ENCODE peak calls at places on chromosomes 6 and 20, in ten cellular contexts. H is fibroblast of mammary gland; U is hippocampal formation; X is CD4-positive, alpha-beta T cell; N is activated CD4-positive, alpha-beta T cell treated with anti-CD3 and anti-CD28 coated beads, Interleukin-2, amount 50 U/mL, for 4 hours; B is H54; P is cerebellum; E is activated T-helper 1 cell treated with anti-CD3 and anti-CD28 coated beads, Interleukin-12 subunit alpha, Interleukin-12 subunit beta, Interleukin-2, Interleukin-4 antibody, amounts not matched to agents 30 ng/mL and 10 ng/mL and 1 ng/mL, durations not matched to agents 14 hours and 24 hours and 36 hours; V is stimulated activated CD4-positive, alpha-beta T cell treated with anti-CD3 and anti-CD28 coated beads, Interleukin-15, amount 100 ng/mL, for 48 hours; G is NCI-H1105 treated with DMSO at 0.1 percent for 48 hours. T is an unnamed sample.

GRCh38 chr20:6101346-6101745 is 21.5 kb downstream of the FERMT1 start:
- DNase-seq in H (no peak), G (no peak), V (no peak), U (no peak), E (no peak), X (no peak), B (no peak), N (no peak), P (no peak), T (no peak)

GRCh38 chr6:2986722-2987196 is 12.9 kb upstream of the NQO2 start:
- DNase-seq in N (no peak), P (no peak), U (no peak), X (no peak), B (no peak), E (no peak), H (peak), G (peak), V (no peak), T (no peak)

GRCh38 chr20:59144831-59145196 is 18.8 kb upstream of the ZNF831 start:
- DNase-seq in V (no peak), N (no peak), P (no peak), E (no peak), U (no peak), X (no peak), G (no peak), B (no peak), H (no peak), T (no peak)

GRCh38 chr20:36686504-36686903 is 40.5 kb upstream of the SLA2 start:
- DNase-seq in H (no peak), B (no peak), P (no peak), V (no peak), X (no peak), G (no peak), N (no peak), U (no peak), E (no peak), T (no peak)

GRCh38 chr6:161721511-161721910 is 447.6 kb upstream of the AGPAT4 start:
- DNase-seq in P (no peak), B (no peak), U (no peak), N (no peak), H (no peak), V (no peak), E (no peak), G (no peak), X (no peak), T (no peak)

GRCh38 chr6:64807785-64808184 is 899.2 kb downstream of the EYS start:
- DNase-seq in N (no peak), G (no peak), B (no peak), V (no peak), P (no peak), E (no peak), X (no peak), H (no peak), U (no peak), T (no peak)

GRCh38 chr6:6004147-6004995 is 2.4 kb downstream of the NRN1 start:
- DNase-seq in P (peak), V (no peak), X (no peak), G (peak), U (no peak), N (no peak), H (peak), B (no peak), E (no peak), T (no peak)

GRCh38 chr6:150090328-150090727 is 21.4 kb upstream of the ULBP3 start:
- DNase-seq in U (no peak), B (no peak), X (no peak), H (no peak), V (no peak), E (no peak), N (no peak), G (no peak), P (no peak), T (no peak)

GRCh38 chr6:158131926-158132325 is 36.1 kb downstream of the SERAC1 start:
- DNase-seq in N (no peak), X (no peak), V (no peak), B (no peak), G (peak), P (no peak), E (no peak), U (no peak), H (peak), T (no peak)

GRCh38 chr6:34207695-34208443 is 28.8 kb upstream of the HMGA1 start:
- DNase-seq in E (no peak), X (no peak), V (peak), P (no peak), N (no peak), G (no peak), U (no peak), B (no peak), H (no peak), T (no peak)

GRCh38 chr6:132461958-132462357 is 51.0 kb downstream of the STX7 start:
- DNase-seq in N (no peak), X (no peak), P (no peak), B (no peak), H (no peak), G (no peak), U (no peak), V (no peak), E (no peak), T (no peak)

GRCh38 chr6:48111575-48111974 is 578 bp upstream of the PTCHD4 start:
- DNase-seq in U (no peak), V (no peak), B (no peak), E (no peak), N (no peak), X (no peak), P (no peak), H (no peak), G (peak), T (no peak)

GRCh38 chr20:8443464-8444072 is 311.5 kb downstream of the PLCB1 start:
- DNase-seq in U (no peak), B (no peak), H (no peak), P (no peak), G (no peak), E (no peak), V (no peak), X (no peak), N (no peak), T (no peak)

GRCh38 chr20:63036266-63036665 is 29.5 kb upstream of the BHLHE23 start:
- DNase-seq in G (no peak), B (no peak), H (no peak), U (no peak), N (no peak), E (no peak), X (no peak), V (no peak), P (peak), T (no peak)

GRCh38 chr6:7587631-7588100 is 2.3 kb upstream of the SNRNP48 start:
- DNase-seq in N (no peak), G (no peak), B (no peak), X (no peak), H (peak), U (no peak), V (no peak), E (no peak), P (no peak), T (no peak)

GRCh38 chr20:1885940-1886693 is 9.1 kb upstream of the SIRPA start:
- DNase-seq in V (no peak), G (no peak), H (no peak), U (no peak), B (no peak), N (no peak), P (no peak), E (no peak), X (no peak), T (no peak)

GRCh38 chr6:70119218-70119835 is 183.6 kb downstream of the COL9A1 start:
- DNase-seq in B (no peak), N (no peak), H (no peak), V (no peak), G (no peak), E (no peak), P (no peak), X (no peak), U (no peak), T (no peak)

GRCh38 chr20:11352041-11352440 is 565.7 kb upstream of the BTBD3 start:
- DNase-seq in G (peak), P (no peak), V (no peak), U (no peak), E (no peak), B (no peak), N (no peak), H (no peak), X (no peak), T (no peak)

GRCh38 chr6:164344801-164345291 is 930.3 kb downstream of the QKI start:
- DNase-seq in B (no peak), H (peak), V (no peak), U (peak), P (peak), E (no peak), G (no peak), X (no peak), N (no peak), T (no peak)

T was measured in HCT116.